ENCODE peak calls at places on chromosomes 7 and 10, in eight cellular contexts. I is NCI-H1092 treated with DMSO at 0.1 percent for 48 hours; C is stimulated activated CD4-positive, alpha-beta T cell treated with anti-CD3 and anti-CD28 coated beads, Interleukin-1b, Interleukin-23, amount 100 ng/mL, for 4 hours; S is H4; O is T-helper 1 cell; H is WTC11; M is iPS-NIHi11; G is NCI-H345. W is an unnamed sample.

GRCh38 chr7:80848841-80849240 is 70.0 kb downstream of the SEMA3C start:
- DNase-seq in I (no peak), C (no peak), S (no peak), O (no peak), H (no peak), M (no peak), G (no peak), W (no peak)

GRCh38 chr7:148927141-148927540 is 43.0 kb upstream of the EZH2 start:
- DNase-seq in I (no peak), C (no peak), S (no peak), O (no peak), H (no peak), M (no peak), G (no peak), W (no peak)

GRCh38 chr7:75993689-75994387 is 557 bp downstream of the TMEM120A start:
- DNase-seq in I (no peak), C (no peak), S (peak; percentile 47), O (no peak), H (peak; percentile 61), M (peak; percentile 87), G (no peak), W (no peak)

GRCh38 chr7:74586258-74587200 is 71.0 kb upstream of the GTF2I start:
- DNase-seq in I (no peak), C (no peak), S (no peak), O (no peak), H (no peak), M (no peak), G (no peak), W (no peak)

GRCh38 chr7:134593530-134594392 is 44.9 kb downstream of the AKR1B15 start:
- DNase-seq in I (no peak), C (no peak), S (peak; percentile 94), O (no peak), H (no peak), M (no peak), G (no peak), W (no peak)

GRCh38 chr7:1693419-1693990 is 23.4 kb downstream of the ELFN1 start:
- DNase-seq in I (peak; percentile 54), C (no peak), S (no peak), O (no peak), H (peak; percentile 20), M (no peak), G (peak; percentile 31), W (no peak)

GRCh38 chr7:38699481-38699880 is 68.3 kb upstream of the AMPH start:
- DNase-seq in I (no peak), C (no peak), S (peak; percentile 49), O (no peak), H (no peak), M (no peak), G (no peak), W (no peak)

GRCh38 chr7:24135003-24135817 is 148.8 kb upstream of the NPY start:
- DNase-seq in I (no peak), C (no peak), S (no peak), O (no peak), H (no peak), M (no peak), G (no peak), W (no peak)

GRCh38 chr10:17229967-17230682 is 2.1 kb downstream of the VIM start:
- DNase-seq in I (peak; percentile 13), C (peak; percentile 81), S (peak; percentile 67), O (peak; percentile 89), H (peak; percentile 87), M (peak; percentile 86), G (peak; percentile 7), W (peak; percentile 78)

GRCh38 chr10:71429304-71429703 is 32.6 kb downstream of the CDH23 start:
- DNase-seq in I (no peak), C (no peak), S (no peak), O (no peak), H (no peak), M (no peak), G (no peak), W (no peak)

GRCh38 chr10:112904000-112904399 is 46.0 kb upstream of the TCF7L2 start:
- DNase-seq in I (no peak), C (no peak), S (no peak), O (no peak), H (no peak), M (no peak), G (no peak), W (no peak)

GRCh38 chr10:70672165-70672992 is at the start of gene ADAMTS14:
- DNase-seq in I (peak; percentile 16), C (no peak), S (peak; percentile 35), O (no peak), H (peak; percentile 53), M (peak; percentile 88), G (peak; percentile 40), W (no peak)

GRCh38 chr7:113289140-113289740 is 170.9 kb upstream of the SMIM30 start:
- DNase-seq in I (peak; percentile 17), C (no peak), S (peak; percentile 48), O (no peak), H (no peak), M (peak; percentile 16), G (peak; percentile 33), W (no peak)

GRCh38 chr10:17847586-17848296 is 38.6 kb downstream of the MRC1 start:
- DNase-seq in I (peak; percentile 1), C (no peak), S (no peak), O (no peak), H (no peak), M (no peak), G (no peak), W (no peak)